ENCODE peak calls at places on chromosomes 13 and 19, in six cellular contexts. J, U, X, M, A and G are unnamed samples.

GRCh38 chr13:44232729-44233128 is 140.9 kb upstream of the SERP2 start:
- DNase-seq in U (no peak), J (no peak), A (no peak), X (no peak), M (no peak), G (no peak)

GRCh38 chr19:3135961-3136683 is at the start of gene GNA15:
- DNase-seq in M (peak), A (peak), J (peak), U (no peak), X (no peak), G (peak)

GRCh38 chr19:53873451-53874383 is 6.0 kb downstream of the MYADM start:
- DNase-seq in J (no peak), A (no peak), M (no peak), U (no peak), X (no peak), G (no peak)

GRCh38 chr19:21202865-21203494 is 61.1 kb downstream of the ZNF431 start:
- DNase-seq in M (peak), J (peak), U (peak), A (peak), X (peak), G (no peak)

GRCh38 chr19:13961826-13962737 is 9.8 kb downstream of the DCAF15 start:
- DNase-seq in J (no peak), U (no peak), X (peak), A (no peak), M (peak), G (no peak)

GRCh38 chr13:24614306-24615080 is 65.7 kb upstream of the ATP12A start:
- DNase-seq in M (peak), A (no peak), J (no peak), U (no peak), X (no peak), G (no peak)

GRCh38 chr13:106151056-106151699 is 384.3 kb downstream of the EFNB2 start:
- DNase-seq in M (no peak), A (no peak), X (peak), J (no peak), U (peak), G (no peak)

GRCh38 chr13:70407486-70407885 is 299.2 kb upstream of the KLHL1 start:
- DNase-seq in A (no peak), X (no peak), U (no peak), J (no peak), M (no peak), G (no peak)

GRCh38 chr13:46721054-46721453 is 75.9 kb downstream of the ESD start:
- DNase-seq in J (peak), M (peak), A (peak), X (peak), U (no peak), G (no peak)

GRCh38 chr19:18733196-18733647 is 49.7 kb downstream of the CRTC1 start:
- DNase-seq in U (no peak), M (no peak), X (no peak), J (no peak), A (no peak), G (no peak)

GRCh38 chr13:48896312-48896711 is 79.4 kb upstream of the FNDC3A start:
- DNase-seq in X (no peak), J (no peak), A (no peak), U (no peak), M (no peak), G (no peak)

GRCh38 chr19:10921909-10922637 is 6.4 kb downstream of the YIPF2 start:
- DNase-seq in J (no peak), X (peak), M (no peak), A (no peak), U (no peak), G (no peak)

GRCh38 chr19:39335168-39335567 is 675 bp downstream of the GMFG start:
- DNase-seq in X (no peak), M (no peak), J (peak), A (peak), U (no peak), G (no peak)

GRCh38 chr13:30796132-30796832 is 60.9 kb downstream of the ALOX5AP start:
- DNase-seq in J (no peak), X (no peak), A (peak), U (no peak), M (no peak), G (no peak)

GRCh38 chr13:100513171-100513570 is 75.4 kb downstream of the GGACT start:
- DNase-seq in M (no peak), A (no peak), U (no peak), J (no peak), X (no peak), G (no peak)

GRCh38 chr19:57053401-57053800 is 66.4 kb upstream of the USP29 start:
- DNase-seq in X (no peak), U (no peak), M (no peak), A (no peak), J (no peak), G (no peak)

GRCh38 chr19:55493052-55493649 is 4.9 kb downstream of the SSC5D start:
- DNase-seq in X (no peak), A (no peak), U (no peak), J (no peak), M (no peak), G (no peak)

GRCh38 chr13:101397742-101398141 is 18.6 kb downstream of the NALCN start:
- DNase-seq in X (no peak), U (peak), M (no peak), A (no peak), J (no peak), G (no peak)

GRCh38 chr13:76331948-76332712 is 554.1 kb downstream of the KCTD12 start:
- DNase-seq in A (no peak), X (no peak), M (no peak), J (no peak), U (no peak), G (no peak)